ENCODE peak calls at places on chromosomes 12 and 14, in five cellular contexts. D, Q, H, E and Y are unnamed samples.

GRCh38 chr14:34826661-34827060 is 48.5 kb downstream of the BAZ1A start:
- DNase-seq in E (no peak), Q (no peak), H (no peak), D (peak), Y (no peak)

GRCh38 chr12:23528316-23528715 is 421.2 kb downstream of the SOX5 start:
- DNase-seq in E (no peak), H (no peak), Q (no peak), D (no peak), Y (no peak)

GRCh38 chr14:22391908-22392307 is 197.1 kb downstream of the DAD1 start:
- DNase-seq in Q (peak), E (peak), H (peak), D (peak), Y (peak)

GRCh38 chr12:82517027-82517426 is 158.7 kb downstream of the METTL25 start:
- DNase-seq in H (no peak), E (no peak), D (peak), Q (peak), Y (no peak)

GRCh38 chr12:132828706-132829534 is at the start of gene GOLGA3:
- DNase-seq in E (peak), H (peak), Q (peak), D (peak), Y (peak)

GRCh38 chr12:3680919-3681594 is 71.9 kb downstream of the CRACR2A start:
- DNase-seq in Q (peak), D (no peak), E (no peak), H (no peak), Y (no peak)

GRCh38 chr12:106586803-106587684 is 4.2 kb downstream of the RFX4 start:
- DNase-seq in D (no peak), Q (peak), E (no peak), H (no peak), Y (peak)

GRCh38 chr12:109624467-109624866 is 50.9 kb downstream of the MVK start:
- DNase-seq in Q (no peak), H (no peak), E (no peak), D (no peak), Y (no peak)

GRCh38 chr14:51004352-51004800 is 60.1 kb upstream of the PYGL start:
- DNase-seq in D (no peak), E (no peak), Q (no peak), H (no peak), Y (peak)

GRCh38 chr12:131896811-131897270 is 2.4 kb downstream of the ULK1 start:
- DNase-seq in D (no peak), Q (peak), E (no peak), H (no peak), Y (no peak)

GRCh38 chr12:34338751-34339150 is 316.5 kb downstream of the ALG10 start:
- DNase-seq in Q (no peak), H (no peak), E (no peak), D (no peak), Y (no peak)

GRCh38 chr12:49345048-49345839 is 1.4 kb upstream of the DNAJC22 start:
- DNase-seq in D (no peak), H (no peak), E (no peak), Q (peak), Y (no peak)

DNA sequence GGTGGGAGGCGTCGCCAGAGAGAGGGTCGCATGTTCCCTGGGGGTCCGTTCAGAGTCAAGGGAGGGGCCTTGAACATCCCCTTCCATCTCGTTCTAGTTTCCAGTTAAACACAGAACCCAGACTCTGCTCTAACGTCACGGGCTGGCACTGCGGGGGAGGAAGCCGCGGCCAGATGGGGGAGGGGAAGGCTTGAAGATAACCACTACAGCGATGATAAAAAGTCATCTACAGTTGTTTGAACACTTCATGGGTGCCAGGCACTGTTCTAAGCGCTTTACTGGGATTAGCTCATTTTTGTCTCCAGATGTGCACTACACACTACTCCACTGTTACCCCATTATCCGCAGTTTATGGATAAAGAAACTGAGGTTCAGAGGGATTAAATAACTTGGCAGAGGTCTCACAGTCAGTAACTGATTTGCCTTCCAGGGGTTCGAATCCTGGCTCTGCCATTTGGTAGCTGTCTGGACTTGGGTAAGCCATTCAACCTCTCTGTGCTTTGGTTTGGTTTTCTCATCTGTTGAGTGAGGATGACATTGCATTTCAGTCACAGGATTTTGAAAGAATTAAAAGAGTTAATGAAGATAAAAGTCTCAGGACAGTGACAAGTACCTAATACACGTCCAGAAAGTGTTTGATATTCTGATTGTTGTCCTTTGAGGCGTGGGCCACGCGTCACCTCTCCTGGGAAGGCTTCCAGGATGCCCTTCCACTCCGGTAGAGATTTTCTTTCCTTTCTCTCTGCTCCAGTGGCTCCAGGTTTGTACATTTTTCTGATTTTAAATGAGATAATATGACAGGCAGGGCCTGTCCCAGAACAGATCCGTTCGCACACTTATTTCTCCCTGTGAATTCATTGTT is 798 bp upstream of the RASAL1 start:
- DNase-seq in H (no peak), Q (peak), D (no peak), E (no peak), Y (no peak)
- TF ChIP-seq SMC3 in H (no peak), Q (no peak), D (no peak), E (no peak), Y (no peak)

GRCh38 chr14:68230941-68231717 is 411.6 kb downstream of the RAD51B start:
- DNase-seq in D (peak), H (no peak), Q (no peak), E (no peak), Y (peak)

GRCh38 chr14:68233385-68233784 is 413.8 kb downstream of the RAD51B start:
- DNase-seq in E (no peak), Q (no peak), H (no peak), D (no peak), Y (no peak)

GRCh38 chr14:68234101-68234905 is 414.7 kb downstream of the RAD51B start:
- DNase-seq in E (no peak), Q (no peak), D (peak), H (no peak), Y (no peak)

GRCh38 chr14:68231832-68232642 is 412.5 kb downstream of the RAD51B start:
- DNase-seq in D (peak), Q (no peak), E (no peak), H (no peak), Y (peak)

DNA sequence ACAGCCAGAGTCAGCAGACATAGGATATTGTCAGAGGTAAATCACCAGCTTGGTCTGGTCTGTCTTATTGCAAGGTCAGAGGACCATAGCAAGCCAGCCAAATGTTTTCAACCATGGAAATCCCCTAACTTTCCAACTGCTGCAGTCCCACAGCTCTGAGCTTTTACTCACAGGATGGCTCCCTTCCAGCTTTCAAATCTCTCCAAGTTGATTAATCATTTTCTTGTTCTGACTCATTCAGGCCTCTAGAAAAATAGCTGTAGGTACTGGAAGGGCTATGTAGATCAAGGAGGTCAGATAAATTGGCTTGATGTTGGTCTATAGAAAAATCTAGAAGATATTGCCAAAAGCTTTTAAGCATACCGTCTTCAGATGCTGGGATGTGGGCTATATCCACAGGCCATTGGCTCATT is 413.1 kb downstream of the RAD51B start:
- DNase-seq in D (peak), Q (no peak), H (no peak), E (peak), Y (peak)
- TF ChIP-seq RCOR1 in D (no peak), Q (no peak), H (no peak), E (no peak), Y (no peak)

GRCh38 chr14:104282332-104283196 is 144.2 kb downstream of the KIF26A start:
- DNase-seq in D (no peak), Q (no peak), E (no peak), H (no peak), Y (no peak)
- TF ChIP-seq SMC3 in D (no peak), Q (no peak), E (no peak), H (no peak), Y (no peak)

GRCh38 chr12:62319058-62319457 is 58.9 kb downstream of the USP15 start:
- DNase-seq in H (no peak), D (no peak), E (no peak), Q (no peak), Y (no peak)
- TF ChIP-seq RCOR1 in H (no peak), D (no peak), E (no peak), Q (no peak), Y (no peak)

DNA sequence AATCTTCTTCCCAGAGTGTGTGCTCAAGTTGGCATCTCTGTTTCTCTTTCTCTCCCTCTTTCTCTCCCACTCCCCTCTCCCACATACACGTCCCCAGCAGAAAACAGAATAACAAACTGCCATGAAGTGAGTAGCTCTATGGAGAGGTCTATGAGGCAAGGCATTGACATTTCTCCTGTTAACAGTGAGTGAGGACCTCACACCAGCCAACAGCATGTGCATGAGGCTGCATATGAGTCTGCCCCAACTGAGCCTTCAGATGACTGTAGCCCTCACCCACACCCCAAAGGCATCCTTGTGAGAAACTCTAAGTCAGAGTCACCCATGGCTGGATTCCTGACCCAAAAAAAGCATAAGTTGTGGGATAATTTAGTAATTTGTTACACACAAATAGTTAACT is 50.4 kb downstream of the MAGOHB start:
- DNase-seq in H (no peak), E (no peak), D (no peak), Q (no peak), Y (no peak)
- TF ChIP-seq SMC3 in H (no peak), E (no peak), D (no peak), Q (no peak), Y (no peak)

GRCh38 chr14:75824328-75824727 is 157.5 kb downstream of the TGFB3 start:
- DNase-seq in H (no peak), D (no peak), Q (no peak), E (no peak), Y (no peak)

GRCh38 chr14:75823334-75823733 is 158.5 kb downstream of the TGFB3 start:
- DNase-seq in H (no peak), Q (no peak), E (no peak), D (no peak), Y (no peak)

GRCh38 chr14:75821828-75822521 is 159.8 kb downstream of the TGFB3 start:
- DNase-seq in E (no peak), D (peak), H (no peak), Q (no peak), Y (no peak)

GRCh38 chr14:75820761-75821160 is 159.7 kb downstream of the TTLL5 start:
- DNase-seq in E (no peak), H (no peak), D (no peak), Q (no peak), Y (no peak)

DNA sequence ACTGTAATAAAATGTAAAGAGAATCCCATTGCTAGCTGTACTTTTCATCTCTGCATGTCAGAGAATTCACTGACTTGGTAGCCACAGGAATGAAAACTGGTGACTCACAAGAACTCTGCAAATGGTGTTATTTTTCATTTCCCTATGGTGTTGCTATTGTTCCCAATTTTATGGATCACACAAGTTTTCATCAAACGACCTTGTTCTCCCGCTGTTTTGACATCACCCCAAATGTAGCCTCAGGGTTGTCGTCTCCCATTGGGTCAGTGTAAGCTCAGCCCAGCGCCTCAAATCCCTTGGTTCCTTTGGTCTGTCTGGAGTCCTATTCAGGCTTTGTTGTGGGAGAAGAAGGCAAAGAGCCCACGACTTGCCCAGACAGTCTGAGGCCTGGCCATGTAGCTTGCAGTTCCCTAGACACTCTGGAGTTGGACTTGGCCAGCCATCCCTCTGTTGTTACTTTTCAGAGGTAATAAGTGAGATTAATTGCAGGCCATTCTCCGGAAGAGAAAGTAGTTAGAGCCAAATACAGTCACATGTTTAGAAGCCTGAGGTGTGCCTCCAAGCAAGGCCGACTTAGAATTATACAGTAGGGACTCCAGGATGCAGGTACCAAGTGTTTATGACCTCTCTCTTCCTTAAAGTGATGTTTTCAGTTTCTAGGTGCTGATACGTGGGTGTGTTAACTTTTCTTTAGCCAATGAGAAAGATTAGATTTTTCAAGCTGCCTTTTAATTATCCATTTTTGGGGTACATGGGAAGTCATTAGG is 159.1 kb downstream of the TGFB3 start:
- DNase-seq in E (no peak), D (peak), H (no peak), Q (no peak), Y (no peak)
- TF ChIP-seq RCOR1 in E (no peak), D (no peak), H (no peak), Q (no peak), Y (no peak)

GRCh38 chr14:69072584-69072983 is 80.3 kb downstream of the DCAF5 start:
- DNase-seq in H (no peak), D (no peak), Q (no peak), E (no peak), Y (no peak)

GRCh38 chr14:69066396-69067171 is 86.3 kb downstream of the DCAF5 start:
- DNase-seq in D (no peak), Q (no peak), E (peak), H (no peak), Y (no peak)

GRCh38 chr14:69073429-69073828 is 79.5 kb downstream of the DCAF5 start:
- DNase-seq in Q (no peak), H (no peak), E (no peak), D (no peak), Y (no peak)

GRCh38 chr14:69064596-69064995 is 85.5 kb upstream of the ACTN1 start:
- DNase-seq in D (no peak), E (no peak), Q (no peak), H (no peak), Y (no peak)

DNA sequence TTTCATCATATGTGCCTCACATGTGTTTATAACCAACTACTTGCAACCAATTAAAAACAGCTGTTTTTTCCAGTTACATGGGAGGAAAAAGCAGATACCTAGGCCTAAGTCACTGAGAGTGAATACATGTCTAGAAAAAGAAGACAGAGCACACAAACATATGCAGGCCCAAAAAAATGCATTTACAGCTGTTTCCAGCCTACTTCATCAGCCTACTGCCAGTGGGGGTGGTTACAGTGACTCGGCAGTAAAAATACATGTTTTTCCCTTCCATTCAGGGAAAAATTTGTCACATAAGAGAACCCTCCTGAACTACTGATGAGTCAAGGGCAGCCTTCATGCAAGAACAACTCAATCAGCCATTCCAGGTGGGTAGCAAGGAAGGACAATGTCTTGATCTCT is 83.9 kb downstream of the DCAF5 start:
- DNase-seq in D (peak), E (no peak), Q (no peak), H (peak), Y (no peak)
- TF ChIP-seq SMC3 in D (no peak), E (no peak), Q (no peak), H (no peak), Y (no peak)